ENCODE peak calls at places on chromosomes 11 and 22, in ten cellular contexts. One of them, this sample, is unnamed.

GRCh38 chr11:86800076-86800955 is at the start of gene PRSS23:
- DNase-seq in HFFc6: peak; percentile 19
- DNase-seq in epithelial cell of esophagus: peak; percentile 71
- DNase-seq in cardiac fibroblast: peak; percentile 77
- DNase-seq in HL-60: no peak
- DNase-seq in GM20000: peak; percentile 52
- DNase-seq in GM13976: peak; percentile 58
- DNase-seq in uterus: peak; percentile 73
- DNase-seq in foreskin fibroblast: peak; percentile 75
- DNase-seq in ovary: peak; percentile 65
- DNase-seq in this sample: peak; percentile 66

GRCh38 chr11:80118071-80118470 is 677.2 kb upstream of the TENM4 start:
- DNase-seq in epithelial cell of esophagus: peak; percentile 69
- DNase-seq in HL-60: no peak
- DNase-seq in GM13976: no peak
- DNase-seq in GM20000: no peak
- DNase-seq in ovary: no peak
- DNase-seq in HFFc6: no peak
- DNase-seq in foreskin fibroblast: no peak
- DNase-seq in uterus: no peak
- DNase-seq in cardiac fibroblast: no peak
- DNase-seq in this sample: no peak

GRCh38 chr11:16612801-16613400 is 125.5 kb upstream of the C11orf58 start:
- DNase-seq in cardiac fibroblast: no peak
- DNase-seq in GM13976: no peak
- DNase-seq in HFFc6: no peak
- DNase-seq in ovary: no peak
- DNase-seq in uterus: no peak
- DNase-seq in epithelial cell of esophagus: peak; percentile 19
- DNase-seq in foreskin fibroblast: no peak
- DNase-seq in GM20000: peak; percentile 21
- DNase-seq in HL-60: no peak
- DNase-seq in this sample: no peak

GRCh38 chr22:49353185-49353584 is 474.5 kb downstream of the BRD1 start:
- DNase-seq in foreskin fibroblast: no peak
- DNase-seq in HFFc6: no peak
- DNase-seq in ovary: no peak
- DNase-seq in cardiac fibroblast: no peak
- DNase-seq in epithelial cell of esophagus: no peak
- DNase-seq in HL-60: no peak
- DNase-seq in uterus: no peak
- DNase-seq in GM20000: no peak
- DNase-seq in GM13976: no peak
- DNase-seq in this sample: no peak

GRCh38 chr11:86355256-86355655 is 19.4 kb upstream of the CCDC81 start:
- DNase-seq in foreskin fibroblast: no peak
- DNase-seq in uterus: no peak
- DNase-seq in GM13976: no peak
- DNase-seq in cardiac fibroblast: no peak
- DNase-seq in epithelial cell of esophagus: no peak
- DNase-seq in HL-60: no peak
- DNase-seq in GM20000: no peak
- DNase-seq in ovary: no peak
- DNase-seq in HFFc6: no peak
- DNase-seq in this sample: no peak

GRCh38 chr11:8760896-8761295 is 78.3 kb downstream of the RPL27A start:
- DNase-seq in ovary: no peak
- DNase-seq in GM20000: no peak
- DNase-seq in HL-60: no peak
- DNase-seq in epithelial cell of esophagus: no peak
- DNase-seq in HFFc6: no peak
- DNase-seq in cardiac fibroblast: peak; percentile 84
- DNase-seq in GM13976: no peak
- DNase-seq in foreskin fibroblast: no peak
- DNase-seq in uterus: no peak
- DNase-seq in this sample: no peak

GRCh38 chr11:2466869-2467694 is 22.3 kb downstream of the KCNQ1 start:
- DNase-seq in ovary: no peak
- DNase-seq in epithelial cell of esophagus: no peak
- DNase-seq in foreskin fibroblast: no peak
- DNase-seq in GM13976: peak; percentile 87
- DNase-seq in cardiac fibroblast: no peak
- DNase-seq in HL-60: peak; percentile 78
- DNase-seq in HFFc6: no peak
- DNase-seq in uterus: no peak
- DNase-seq in GM20000: peak; percentile 78
- DNase-seq in this sample: no peak

GRCh38 chr11:93583490-93583889 is 40.3 kb upstream of the SMCO4 start:
- DNase-seq in HFFc6: no peak
- DNase-seq in uterus: no peak
- DNase-seq in HL-60: no peak
- DNase-seq in GM20000: no peak
- DNase-seq in GM13976: no peak
- DNase-seq in ovary: no peak
- DNase-seq in foreskin fibroblast: no peak
- DNase-seq in epithelial cell of esophagus: no peak
- DNase-seq in cardiac fibroblast: no peak
- DNase-seq in this sample: no peak

GRCh38 chr11:67656278-67656922 is 5.9 kb upstream of the ACY3 start:
- DNase-seq in GM20000: no peak
- DNase-seq in ovary: no peak
- DNase-seq in cardiac fibroblast: peak; percentile 7
- DNase-seq in GM13976: peak; percentile 40
- DNase-seq in foreskin fibroblast: no peak
- DNase-seq in HL-60: peak; percentile 56
- DNase-seq in uterus: no peak
- DNase-seq in HFFc6: no peak
- DNase-seq in epithelial cell of esophagus: peak; percentile 97
- DNase-seq in this sample: no peak

GRCh38 chr11:80873309-80873999 is 1432.6 kb upstream of the TENM4 start:
- DNase-seq in uterus: no peak
- DNase-seq in epithelial cell of esophagus: peak; percentile 84
- DNase-seq in HFFc6: no peak
- DNase-seq in HL-60: no peak
- DNase-seq in foreskin fibroblast: no peak
- DNase-seq in GM13976: no peak
- DNase-seq in GM20000: no peak
- DNase-seq in ovary: no peak
- DNase-seq in cardiac fibroblast: peak; percentile 51
- DNase-seq in this sample: no peak

GRCh38 chr11:4769838-4770237 is at the start of gene OR51F1:
- DNase-seq in epithelial cell of esophagus: no peak
- DNase-seq in GM20000: no peak
- DNase-seq in GM13976: no peak
- DNase-seq in HL-60: no peak
- DNase-seq in cardiac fibroblast: no peak
- DNase-seq in ovary: no peak
- DNase-seq in foreskin fibroblast: no peak
- DNase-seq in uterus: no peak
- DNase-seq in HFFc6: no peak
- DNase-seq in this sample: no peak

GRCh38 chr22:25219211-25219689 is at the start of gene CRYBB2:
- DNase-seq in cardiac fibroblast: no peak
- DNase-seq in uterus: no peak
- DNase-seq in epithelial cell of esophagus: no peak
- DNase-seq in GM20000: no peak
- DNase-seq in foreskin fibroblast: no peak
- DNase-seq in GM13976: no peak
- DNase-seq in ovary: no peak
- DNase-seq in HFFc6: no peak
- DNase-seq in HL-60: no peak
- DNase-seq in this sample: no peak

GRCh38 chr11:117492578-117493251 is 165.1 kb downstream of the CEP164 start:
- DNase-seq in epithelial cell of esophagus: no peak
- DNase-seq in GM13976: no peak
- DNase-seq in HL-60: no peak
- DNase-seq in ovary: no peak
- DNase-seq in foreskin fibroblast: no peak
- DNase-seq in uterus: no peak
- DNase-seq in GM20000: no peak
- DNase-seq in cardiac fibroblast: no peak
- DNase-seq in HFFc6: no peak
- DNase-seq in this sample: no peak

GRCh38 chr11:45436118-45436517 is 150.0 kb upstream of the SYT13 start:
- DNase-seq in HL-60: no peak
- DNase-seq in cardiac fibroblast: no peak
- DNase-seq in epithelial cell of esophagus: no peak
- DNase-seq in GM20000: no peak
- DNase-seq in ovary: no peak
- DNase-seq in HFFc6: no peak
- DNase-seq in foreskin fibroblast: no peak
- DNase-seq in uterus: no peak
- DNase-seq in GM13976: no peak
- DNase-seq in this sample: no peak

DNA sequence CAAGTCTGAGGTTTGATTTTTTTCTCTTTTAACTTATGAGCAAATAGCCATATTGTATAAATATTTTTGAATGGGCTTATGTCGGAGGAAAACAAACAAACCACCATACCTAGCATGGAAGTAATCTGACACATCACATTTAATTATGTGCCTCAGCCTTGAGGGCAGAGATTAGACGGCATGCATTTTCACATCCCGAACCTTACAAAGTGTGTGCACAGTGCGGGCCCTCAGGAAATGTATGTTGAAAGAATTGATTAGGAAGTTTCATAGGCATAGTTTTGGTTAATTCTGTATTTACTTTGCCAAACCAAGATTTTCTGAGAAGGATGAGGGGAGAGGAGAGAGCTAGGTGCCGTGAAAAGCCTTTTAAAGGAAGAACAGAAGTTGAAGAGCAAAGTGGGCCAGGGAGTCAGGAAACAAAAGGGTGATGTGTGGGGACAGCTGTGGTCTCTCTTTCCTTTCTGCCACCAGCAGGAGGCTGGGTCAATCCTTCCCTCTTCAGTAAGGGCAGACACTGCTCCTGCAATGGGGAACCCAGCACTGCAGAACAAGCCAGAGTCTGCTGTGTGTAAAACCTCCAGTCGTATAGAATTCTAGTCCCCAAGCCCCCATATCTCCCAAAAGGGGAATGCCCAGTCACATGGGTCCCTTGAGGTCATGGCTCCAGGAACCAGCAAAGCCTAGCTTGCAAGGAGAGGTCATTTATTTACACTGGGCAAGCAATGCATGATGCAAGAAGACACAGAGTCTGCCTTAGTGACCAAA is 71.2 kb upstream of the OLFML1 start:
- DNase-seq in GM20000: no peak
- DNase-seq in foreskin fibroblast: no peak
- DNase-seq in HFFc6: no peak
- DNase-seq in epithelial cell of esophagus: peak; percentile 66
- DNase-seq in HL-60: no peak
- DNase-seq in ovary: no peak
- DNase-seq in cardiac fibroblast: no peak
- DNase-seq in GM13976: no peak
- DNase-seq in uterus: no peak
- DNase-seq in this sample: no peak
- TF ChIP-seq CTCF in GM20000: no peak
- TF ChIP-seq CTCF in foreskin fibroblast: no peak
- TF ChIP-seq CTCF in HFFc6: no peak
- TF ChIP-seq CTCF in epithelial cell of esophagus: no peak
- TF ChIP-seq CTCF in HL-60: no peak
- TF ChIP-seq CTCF in ovary: no peak
- TF ChIP-seq CTCF in cardiac fibroblast: no peak
- TF ChIP-seq CTCF in GM13976: no peak
- TF ChIP-seq CTCF in uterus: no peak
- TF ChIP-seq CTCF in this sample: no peak

DNA sequence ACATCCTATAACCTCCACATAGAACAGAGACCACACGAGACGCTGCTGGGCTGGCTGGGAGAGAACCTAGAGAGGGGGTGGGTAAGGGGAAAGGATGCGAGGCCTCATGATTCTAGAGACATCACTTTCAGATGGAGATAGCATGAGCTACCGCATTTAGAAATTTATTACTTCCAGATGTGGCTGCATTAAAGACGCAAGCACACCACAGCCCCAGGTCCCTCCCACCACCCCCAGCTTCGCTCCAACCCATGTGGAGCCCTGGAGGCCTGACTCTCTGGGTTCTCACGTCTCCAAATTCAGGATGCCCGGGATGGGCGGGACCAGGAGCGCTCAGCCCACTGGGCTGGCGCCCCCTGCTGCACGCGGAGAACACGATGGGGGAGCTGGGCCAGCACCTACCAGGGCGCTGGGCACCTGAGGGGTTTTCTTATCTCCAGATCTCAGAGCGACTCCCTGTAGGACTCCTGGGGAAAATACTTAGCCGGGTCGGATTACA is 13.6 kb downstream of the MRPL21 start:
- DNase-seq in HL-60: no peak
- DNase-seq in foreskin fibroblast: peak; percentile 99
- DNase-seq in HFFc6: peak; percentile 90
- DNase-seq in ovary: peak; percentile 49
- DNase-seq in GM13976: no peak
- DNase-seq in GM20000: no peak
- DNase-seq in cardiac fibroblast: peak; percentile 84
- DNase-seq in uterus: peak; percentile 82
- DNase-seq in epithelial cell of esophagus: peak; percentile 17
- DNase-seq in this sample: peak; percentile 78
- TF ChIP-seq CTCF in HL-60: no peak
- TF ChIP-seq CTCF in foreskin fibroblast: peak; percentile 94
- TF ChIP-seq CTCF in HFFc6: peak; percentile 88
- TF ChIP-seq CTCF in ovary: peak; percentile 42
- TF ChIP-seq CTCF in GM13976: no peak
- TF ChIP-seq CTCF in GM20000: no peak
- TF ChIP-seq CTCF in cardiac fibroblast: peak; percentile 76
- TF ChIP-seq CTCF in uterus: peak; percentile 55
- TF ChIP-seq CTCF in epithelial cell of esophagus: peak; percentile 30
- TF ChIP-seq CTCF in this sample: peak; percentile 57

GRCh38 chr11:1387961-1388762 is 1.6 kb upstream of the BRSK2 start:
- DNase-seq in ovary: no peak
- DNase-seq in cardiac fibroblast: no peak
- DNase-seq in foreskin fibroblast: no peak
- DNase-seq in GM13976: no peak
- DNase-seq in uterus: no peak
- DNase-seq in HFFc6: no peak
- DNase-seq in GM20000: no peak
- DNase-seq in HL-60: no peak
- DNase-seq in epithelial cell of esophagus: no peak
- DNase-seq in this sample: no peak
- TF ChIP-seq CTCF in ovary: no peak
- TF ChIP-seq CTCF in cardiac fibroblast: no peak
- TF ChIP-seq CTCF in foreskin fibroblast: no peak
- TF ChIP-seq CTCF in GM13976: no peak
- TF ChIP-seq CTCF in uterus: no peak
- TF ChIP-seq CTCF in HFFc6: peak; percentile 28
- TF ChIP-seq CTCF in GM20000: no peak
- TF ChIP-seq CTCF in HL-60: no peak
- TF ChIP-seq CTCF in epithelial cell of esophagus: no peak
- TF ChIP-seq CTCF in this sample: no peak

DNA sequence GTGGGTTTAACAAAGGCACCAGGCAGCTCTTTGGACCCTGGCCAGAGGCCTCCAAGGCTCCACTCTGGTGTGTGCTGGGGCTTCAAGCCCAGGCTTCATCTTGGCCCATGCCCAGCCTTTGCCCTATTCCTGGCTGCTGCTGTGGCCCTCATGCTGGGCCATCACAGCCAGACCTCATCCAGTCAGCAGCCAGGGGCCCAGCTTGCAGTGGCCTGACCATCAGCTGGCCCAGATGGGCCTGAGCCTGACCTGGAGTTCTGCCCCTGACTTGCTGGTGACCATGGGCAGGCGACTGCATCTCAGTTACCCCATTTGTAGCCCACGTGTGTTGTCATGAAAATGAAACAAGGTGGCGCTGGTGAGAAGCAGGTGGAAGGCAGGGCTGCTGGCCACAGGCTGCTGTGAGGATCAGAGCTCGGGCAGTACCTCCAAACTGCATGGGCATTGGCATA is 76.1 kb downstream of the MED15 start:
- DNase-seq in HFFc6: no peak
- DNase-seq in epithelial cell of esophagus: no peak
- DNase-seq in cardiac fibroblast: no peak
- DNase-seq in HL-60: no peak
- DNase-seq in GM20000: no peak
- DNase-seq in GM13976: no peak
- DNase-seq in uterus: no peak
- DNase-seq in ovary: no peak
- DNase-seq in foreskin fibroblast: no peak
- DNase-seq in this sample: peak; percentile 64
- TF ChIP-seq CTCF in HFFc6: peak; percentile 51
- TF ChIP-seq CTCF in epithelial cell of esophagus: peak; percentile 35
- TF ChIP-seq CTCF in cardiac fibroblast: peak; percentile 4
- TF ChIP-seq CTCF in HL-60: no peak
- TF ChIP-seq CTCF in GM20000: no peak
- TF ChIP-seq CTCF in GM13976: no peak
- TF ChIP-seq CTCF in uterus: no peak
- TF ChIP-seq CTCF in ovary: no peak
- TF ChIP-seq CTCF in foreskin fibroblast: peak; percentile 9
- TF ChIP-seq CTCF in this sample: no peak

This sample was measured in left ventricle myocardium inferior.